ENCODE peak calls at places on chromosomes 6 and 20, in four cellular contexts. J, L, D and T are unnamed samples.

GRCh38 chr6:43386492-43386891 is 17.0 kb upstream of the ZNF318 start:
- DNase-seq in J (no peak), L (peak), D (no peak), T (no peak)

GRCh38 chr20:23050847-23051627 is 1.6 kb upstream of the THBD start:
- DNase-seq in J (peak), L (no peak), D (no peak), T (peak)

GRCh38 chr6:121666809-121667208 is 231.4 kb downstream of the GJA1 start:
- DNase-seq in J (no peak), L (no peak), D (no peak), T (no peak)

GRCh38 chr6:53189554-53189953 is 40.9 kb upstream of the GCM1 start:
- DNase-seq in J (no peak), L (no peak), D (no peak), T (no peak)

GRCh38 chr6:169967687-169968086 is 216.3 kb downstream of the ERMARD start:
- DNase-seq in J (no peak), L (no peak), D (no peak), T (no peak)

GRCh38 chr6:73388800-73389512 is 5.7 kb upstream of the DDX43 start:
- DNase-seq in J (peak), L (peak), D (no peak), T (peak)

GRCh38 chr20:1185781-1186334 is 1.1 kb upstream of the TMEM74B start:
- DNase-seq in J (peak), L (peak), D (no peak), T (peak)

GRCh38 chr6:33860006-33860405 is 56.2 kb upstream of the MLN start:
- DNase-seq in J (no peak), L (no peak), D (no peak), T (no peak)

GRCh38 chr20:61185841-61186601 is 66.0 kb upstream of the CDH4 start:
- DNase-seq in J (no peak), L (no peak), D (no peak), T (no peak)

GRCh38 chr20:33211817-33212424 is 5.2 kb upstream of the BPIFA3 start:
- DNase-seq in J (peak), L (peak), D (no peak), T (peak)

DNA sequence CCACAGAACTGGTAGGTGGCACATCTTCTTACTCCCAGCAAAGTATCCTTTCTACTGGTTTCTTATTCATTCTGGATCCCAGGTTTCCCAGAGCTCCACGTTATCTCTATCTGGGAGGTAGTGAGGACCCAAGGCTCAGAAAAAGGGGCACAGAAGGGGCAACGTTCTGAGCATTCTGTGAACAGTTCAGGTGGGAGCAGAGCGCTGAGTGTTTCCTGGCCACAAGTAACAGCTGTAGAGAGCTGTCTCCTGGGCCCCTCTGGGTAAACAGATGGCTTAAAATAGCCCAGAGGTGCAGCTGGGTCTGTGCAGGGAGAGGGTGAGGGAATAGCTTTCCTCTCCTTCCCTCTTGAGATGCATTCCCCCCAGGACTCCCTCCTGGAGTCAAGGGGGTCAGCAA is 2.1 kb downstream of the APOBEC2 start:
- DNase-seq in J (no peak), L (no peak), D (no peak), T (no peak)
- TF ChIP-seq SUZ12 in J (no peak), L (no peak), D (no peak), T (no peak)

DNA sequence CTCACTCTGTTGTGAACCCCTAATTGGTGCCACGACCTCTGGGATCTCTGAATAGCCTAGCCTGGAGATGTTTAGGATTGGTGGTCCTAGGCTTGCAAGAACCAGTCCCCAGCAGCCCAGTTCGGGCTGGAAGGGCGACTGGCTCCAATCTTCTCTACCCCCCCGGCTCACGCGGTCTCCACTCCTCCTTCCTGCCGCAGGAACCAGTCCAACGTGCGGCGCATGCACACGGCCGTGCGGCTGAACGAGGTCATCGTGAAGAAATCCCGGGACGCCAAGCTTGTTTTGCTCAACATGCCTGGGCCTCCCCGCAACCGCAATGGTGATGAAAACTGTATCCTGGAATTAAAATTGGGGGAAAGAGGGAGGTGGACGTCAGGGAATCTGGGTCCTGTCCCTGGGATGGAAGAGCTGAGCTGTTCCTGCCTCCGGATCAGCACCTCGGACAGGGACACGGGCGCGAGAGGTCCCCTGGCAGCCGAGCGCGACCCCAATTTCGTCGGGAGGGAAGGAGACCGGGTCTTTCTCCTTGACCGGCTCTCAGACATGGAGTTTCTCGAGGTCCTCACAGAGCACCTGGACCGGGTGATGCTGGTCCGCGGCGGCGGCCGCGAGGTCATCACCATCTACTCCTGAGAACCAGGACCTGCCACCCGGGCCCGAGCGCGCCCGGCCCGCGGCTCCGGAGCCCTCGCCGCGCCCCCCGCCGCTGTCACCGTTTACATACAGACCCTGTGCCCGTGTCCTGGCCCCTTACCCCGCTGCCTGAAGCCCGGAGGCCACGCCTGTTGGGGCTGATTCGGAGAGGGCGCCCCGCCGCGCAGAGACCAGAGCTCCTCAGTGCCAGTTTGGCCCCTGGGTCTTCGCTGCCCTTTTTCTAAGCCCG is 28.2 kb downstream of the SLC12A5 start:
- DNase-seq in J (no peak), L (no peak), D (no peak), T (no peak)
- TF ChIP-seq ZNF274 in J (no peak), L (no peak), D (no peak), T (no peak)

GRCh38 chr6:105994522-105995402 is 91.4 kb upstream of the PRDM1 start:
- DNase-seq in J (no peak), L (no peak), D (no peak), T (no peak)

GRCh38 chr6:105993769-105994521 is 92.2 kb upstream of the PRDM1 start:
- DNase-seq in J (no peak), L (no peak), D (no peak), T (no peak)

GRCh38 chr6:105992315-105992961 is 93.7 kb upstream of the PRDM1 start:
- DNase-seq in J (no peak), L (peak), D (peak), T (no peak)

GRCh38 chr6:105991561-105992314 is 94.4 kb upstream of the PRDM1 start:
- DNase-seq in J (no peak), L (peak), D (no peak), T (no peak)

DNA sequence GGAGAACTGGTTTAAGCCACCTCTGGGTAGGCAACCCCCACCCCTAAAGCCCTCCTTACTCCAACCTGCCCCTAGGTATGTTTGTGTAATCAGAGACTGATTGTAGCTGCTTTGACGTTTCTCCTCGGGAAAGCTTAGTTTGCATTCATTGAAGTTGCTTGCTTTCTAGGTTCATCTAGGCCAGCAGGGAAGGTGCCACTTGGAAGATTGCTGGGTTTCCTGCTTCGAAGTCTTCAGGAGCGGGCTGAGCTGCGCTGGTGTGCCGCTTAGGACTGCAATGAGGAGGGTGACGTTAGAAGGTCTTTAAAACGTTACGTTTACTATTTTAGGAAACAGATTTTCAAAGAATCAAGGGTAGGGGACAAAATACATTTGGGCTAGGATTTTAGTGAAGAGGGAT is 92.8 kb upstream of the PRDM1 start:
- DNase-seq in J (no peak), L (no peak), D (no peak), T (no peak)
- H3K4me3 ChIP-seq in J (peak), L (no peak), D (no peak), T (peak)

GRCh38 chr6:159267165-159267564 is 98.0 kb downstream of the FNDC1 start:
- DNase-seq in J (no peak), L (no peak), D (no peak), T (no peak)
- TF ChIP-seq SUZ12 in J (no peak), L (no peak), D (no peak), T (no peak)

DNA sequence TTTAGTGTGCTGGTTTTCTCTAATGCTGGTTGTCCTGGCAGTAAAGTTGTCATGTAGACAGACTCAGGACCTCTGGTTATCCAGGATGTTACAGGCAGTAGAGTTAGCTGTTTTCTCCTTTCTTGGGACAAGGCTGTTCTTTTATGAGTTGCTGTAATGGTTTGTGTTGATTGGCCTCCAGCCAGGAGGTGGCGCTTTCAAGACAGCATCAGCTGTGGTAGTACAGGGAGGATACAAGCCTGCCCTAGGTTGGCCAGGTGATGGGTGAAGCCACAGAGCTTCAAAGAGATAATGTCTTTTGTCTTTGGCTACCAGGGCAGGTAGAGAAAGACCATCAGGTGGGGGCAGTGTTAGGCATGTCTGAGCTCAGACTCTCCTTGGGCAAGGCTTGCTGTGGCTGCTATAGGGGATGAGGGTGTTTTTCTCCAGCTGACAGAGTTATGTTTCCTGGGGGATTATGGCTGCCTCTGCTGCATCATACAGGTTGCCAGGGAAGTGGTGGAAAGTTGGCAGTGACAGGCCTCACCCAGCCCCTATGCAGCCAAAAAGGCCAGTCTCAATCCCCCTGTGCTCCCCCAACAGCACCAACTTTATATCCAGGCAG is 127.2 kb upstream of the TAB2 start:
- DNase-seq in J (peak), L (peak), D (no peak), T (no peak)
- TF ChIP-seq ZNF274 in J (no peak), L (no peak), D (no peak), T (no peak)

GRCh38 chr6:26743941-26744699 is 84.6 kb upstream of the ZNF322 start:
- DNase-seq in J (no peak), L (no peak), D (no peak), T (no peak)
- H3K4me3 ChIP-seq in J (peak), L (no peak), D (peak), T (peak)